ENCODE peak calls at places on chromosomes 16 and 17, in four cellular contexts. J is fibroblast of the aortic adventitia, K is stomach, B is posterior cingulate gyrus. Q is an unnamed sample.

GRCh38 chr17:50020841-50021599 is 26.0 kb upstream of the DLX3 start:
- DNase-seq in J (no peak), K (no peak), B (no peak), Q (no peak)

GRCh38 chr16:81564368-81565060 is 119.9 kb downstream of the CMIP start:
- DNase-seq in J (peak; percentile 47), K (no peak), B (peak; percentile 89), Q (peak; percentile 28)

GRCh38 chr17:30232015-30232821 is 3.3 kb downstream of the SLC6A4 start:
- DNase-seq in J (no peak), K (no peak), B (no peak), Q (no peak)

GRCh38 chr16:85583491-85584181 is 29.5 kb upstream of the GSE1 start:
- DNase-seq in J (peak; percentile 69), K (no peak), B (no peak), Q (no peak)

GRCh38 chr17:75242461-75243042 is 18.9 kb downstream of the GGA3 start:
- DNase-seq in J (no peak), K (no peak), B (peak; percentile 81), Q (no peak)

GRCh38 chr17:81436294-81436849 is 41.1 kb downstream of the BAHCC1 start:
- DNase-seq in J (no peak), K (no peak), B (no peak), Q (no peak)

GRCh38 chr16:58299757-58300349 is 5.0 kb upstream of the PRSS54 start:
- DNase-seq in J (peak; percentile 10), K (peak; percentile 32), B (no peak), Q (no peak)

GRCh38 chr17:38578641-38579480 is 26.9 kb downstream of the SRCIN1 start:
- DNase-seq in J (no peak), K (no peak), B (no peak), Q (no peak)

GRCh38 chr17:70394833-70395232 is 225.5 kb downstream of the KCNJ2 start:
- DNase-seq in J (no peak), K (no peak), B (no peak), Q (no peak)

GRCh38 chr16:57797526-57798266 is 4.6 kb downstream of the KIFC3 start:
- DNase-seq in J (no peak), K (peak; percentile 84), B (no peak), Q (no peak)

GRCh38 chr17:28807925-28808641 is 34.5 kb downstream of the FAM222B start:
- DNase-seq in J (peak; percentile 83), K (no peak), B (no peak), Q (peak; percentile 37)